ENCODE peak calls at places on chromosome 10, in six cellular contexts. E is endodermal cell, D is transverse colon, C is ovary, G is Panc1, Q is tibial nerve. U is an unnamed sample. For H3K4me1, the result is how much of the 10 kb centered on the place peaks cover.

GRCh38 chr10:6348091-6348862 is 145.5 kb downstream of the PFKFB3 start:
- DNase-seq in E (peak), D (peak), C (no peak), G (no peak), Q (no peak), U (peak)

GRCh38 chr10:11212686-11213085 is 195.0 kb downstream of the CELF2 start:
- DNase-seq in E (no peak), D (no peak), C (no peak), G (no peak), Q (no peak), U (no peak)

GRCh38 chr10:34880817-34881216 is 65.7 kb upstream of the PARD3 start:
- DNase-seq in E (no peak), D (no peak), C (no peak), G (no peak), Q (no peak), U (no peak)

GRCh38 chr10:3776796-3777571 is 8.0 kb downstream of the KLF6 start:
- DNase-seq in E (peak), D (peak), C (no peak), G (peak), Q (no peak), U (peak)

GRCh38 chr10:809671-810350 is 120.3 kb upstream of the DIP2C start:
- DNase-seq in E (no peak), D (no peak), C (no peak), G (no peak), Q (no peak), U (no peak)

GRCh38 chr10:47344996-47345870 is 2.9 kb upstream of the RBP3 start:
- DNase-seq in E (no peak), D (no peak), C (no peak), G (no peak), Q (no peak), U (peak)

GRCh38 chr10:15209827-15210509 is 41.5 kb upstream of the NMT2 start:
- DNase-seq in E (peak), D (peak), C (peak), G (peak), Q (peak), U (peak)

GRCh38 chr10:112526906-112527305 is 79.9 kb downstream of the VTI1A start:
- DNase-seq in E (peak), D (no peak), C (no peak), G (no peak), Q (no peak), U (no peak)

GRCh38 chr10:78712147-78712546 is 356.6 kb upstream of the ZMIZ1 start:
- DNase-seq in E (peak), D (no peak), C (no peak), G (no peak), Q (no peak), U (no peak)

GRCh38 chr10:4344544-4344994 is 481.4 kb upstream of the AKR1E2 start:
- DNase-seq in E (peak), D (peak), C (no peak), G (peak), Q (peak), U (peak)

DNA sequence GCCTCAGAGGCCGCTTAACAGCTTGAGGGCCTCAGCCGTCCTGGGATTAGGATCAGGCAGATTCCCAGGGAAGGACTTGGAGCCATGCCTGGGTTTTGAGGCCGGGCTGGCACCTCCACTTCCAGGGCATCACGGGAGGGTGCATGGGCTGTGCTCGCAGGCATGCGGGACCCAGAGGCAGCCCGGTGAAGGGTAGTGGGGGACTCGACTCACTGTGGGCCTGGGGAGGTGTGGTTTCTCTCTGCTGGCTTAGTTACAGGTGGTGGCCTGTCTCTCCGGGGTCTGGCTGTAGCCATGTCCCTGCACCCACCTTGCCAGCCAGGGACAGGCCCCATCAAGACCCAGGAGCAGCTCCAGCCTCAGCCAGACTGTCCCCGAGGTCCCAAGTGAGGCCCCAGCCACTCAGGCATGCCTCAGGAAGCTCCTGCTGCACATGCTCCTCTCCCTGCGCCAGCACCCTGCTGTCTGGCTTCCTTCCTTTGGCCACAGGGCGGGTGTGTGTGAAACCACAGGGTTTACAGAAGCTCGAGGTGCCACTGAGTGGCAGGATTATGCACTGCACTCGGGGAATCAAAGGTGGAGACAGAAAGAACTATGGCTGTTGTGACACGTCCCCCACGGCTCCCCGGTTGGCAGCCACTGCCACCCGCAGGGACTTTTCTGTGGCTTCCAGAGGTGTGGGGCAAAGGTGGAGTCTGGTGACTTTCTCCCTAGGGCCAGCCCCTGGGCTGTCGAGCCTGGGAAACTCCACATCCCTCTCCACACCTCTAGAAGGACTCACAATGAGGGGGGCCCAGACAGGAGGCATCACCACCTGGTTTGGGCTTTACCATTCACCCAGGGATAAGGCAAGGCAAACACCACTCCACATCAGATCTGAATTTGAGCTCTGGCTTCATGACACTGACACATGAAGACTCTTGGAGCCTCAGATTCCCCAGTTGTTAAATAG is 19.7 kb downstream of the GOLGA7B start:
- DNase-seq in E (peak), D (peak), C (no peak), G (peak), Q (peak), U (peak)
- H3K27ac ChIP-seq in E (no peak), D (no peak), C (no peak), G (peak), Q (no peak), U (no peak)

GRCh38 chr10:122115874-122116273 is 126.9 kb downstream of the TACC2 start:
- DNase-seq in E (no peak), D (no peak), C (no peak), G (no peak), Q (no peak), U (no peak)

GRCh38 chr10:122113161-122113944 is 124.4 kb downstream of the TACC2 start:
- DNase-seq in E (peak), D (peak), C (peak), G (no peak), Q (peak), U (peak)

GRCh38 chr10:122112625-122113160 is 123.7 kb downstream of the TACC2 start:
- DNase-seq in E (peak), D (peak), C (peak), G (peak), Q (peak), U (peak)

GRCh38 chr10:122114156-122114747 is 125.3 kb downstream of the TACC2 start:
- DNase-seq in E (no peak), D (peak), C (no peak), G (no peak), Q (no peak), U (no peak)

DNA sequence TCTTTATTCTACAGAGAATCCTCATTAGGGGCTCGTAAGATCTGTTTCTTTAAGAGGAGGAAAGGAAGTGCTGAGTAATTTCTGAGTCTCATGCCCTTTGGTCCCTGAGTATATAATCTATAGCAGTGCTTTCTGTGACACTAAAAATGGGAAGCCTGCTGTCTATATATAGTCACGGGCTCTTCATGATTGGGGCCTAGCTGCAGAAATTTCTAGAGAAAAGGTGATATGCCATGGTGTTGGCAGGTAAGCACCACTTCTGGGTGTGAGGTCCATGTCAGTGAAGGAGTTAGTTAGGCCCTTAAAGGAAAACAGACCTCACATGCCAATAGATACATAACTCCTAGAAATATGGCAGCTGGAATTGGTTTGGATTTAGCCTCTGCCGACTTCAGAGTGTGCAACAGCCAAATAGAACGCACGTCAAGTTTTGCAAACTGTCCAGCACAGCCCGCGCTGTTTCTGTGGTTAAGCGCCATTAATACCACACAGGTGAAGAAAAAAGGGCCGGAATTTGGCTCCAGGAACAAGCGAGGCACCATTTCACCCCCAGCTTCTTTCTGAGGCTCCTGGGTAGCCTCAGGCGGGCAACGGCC is 123.2 kb downstream of the TACC2 start:
- DNase-seq in E (no peak), D (peak), C (no peak), G (no peak), Q (no peak), U (no peak)
- H3K4me3 ChIP-seq in E (peak), D (peak), C (peak), G (peak), Q (peak), U (peak)

DNA sequence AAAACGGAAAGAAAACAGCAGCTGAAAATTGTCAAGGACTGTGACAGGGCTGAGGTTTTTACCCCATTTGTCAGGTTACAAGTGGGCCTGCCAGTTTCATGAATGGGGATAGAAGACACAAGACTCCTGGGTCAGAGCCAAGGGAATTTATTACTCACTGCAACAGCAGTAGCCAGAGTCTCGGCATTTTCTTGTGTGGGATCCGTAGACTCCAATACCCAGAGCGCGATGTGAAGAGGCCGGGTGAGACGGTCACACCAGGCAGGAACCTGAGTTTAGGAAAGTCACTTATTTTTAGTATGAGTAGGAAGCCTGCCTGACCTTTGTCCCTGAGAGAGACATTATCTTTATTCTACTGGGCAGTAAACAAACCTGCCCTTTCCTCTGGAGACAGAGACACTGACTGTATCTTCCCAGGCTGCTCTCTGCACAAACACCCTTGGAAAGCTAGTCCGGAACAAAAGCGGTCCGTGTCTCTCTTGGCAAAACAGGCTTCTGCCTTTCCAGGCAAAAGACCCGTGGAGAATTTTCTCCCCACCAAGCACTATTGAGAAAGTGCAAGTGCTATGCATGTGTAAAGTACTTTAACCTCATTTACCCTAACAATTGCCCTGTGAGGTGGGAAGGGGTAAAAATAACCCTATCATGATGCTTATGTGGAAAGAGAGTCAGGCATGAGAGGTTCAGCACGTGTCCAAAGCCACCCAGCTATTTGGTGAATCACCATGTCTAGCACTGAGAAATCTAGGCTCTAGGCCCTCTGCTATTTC is 58.4 kb downstream of the JCAD start:
- DNase-seq in E (no peak), D (peak), C (peak), G (peak), Q (no peak), U (peak)
- H3K4me1 ChIP-seq in E (under half), D (under half), C (under half), G (under half), Q (under half), U (half or more)

GRCh38 chr10:124012066-124012465 is 81.3 kb downstream of the CHST15 start:
- DNase-seq in E (no peak), D (no peak), C (no peak), G (no peak), Q (no peak), U (no peak)

GRCh38 chr10:124013916-124014315 is 79.5 kb downstream of the CHST15 start:
- DNase-seq in E (no peak), D (no peak), C (no peak), G (no peak), Q (no peak), U (peak)

GRCh38 chr10:124012991-124013390 is 80.4 kb downstream of the CHST15 start:
- DNase-seq in E (no peak), D (no peak), C (no peak), G (no peak), Q (no peak), U (no peak)

GRCh38 chr10:124011464-124011863 is 81.9 kb downstream of the CHST15 start:
- DNase-seq in E (no peak), D (no peak), C (peak), G (no peak), Q (no peak), U (peak)

GRCh38 chr10:124012583-124012982 is 80.8 kb downstream of the CHST15 start:
- DNase-seq in E (no peak), D (no peak), C (no peak), G (no peak), Q (no peak), U (no peak)
- H3K27ac ChIP-seq in E (no peak), D (no peak), C (no peak), G (no peak), Q (no peak), U (no peak)

DNA sequence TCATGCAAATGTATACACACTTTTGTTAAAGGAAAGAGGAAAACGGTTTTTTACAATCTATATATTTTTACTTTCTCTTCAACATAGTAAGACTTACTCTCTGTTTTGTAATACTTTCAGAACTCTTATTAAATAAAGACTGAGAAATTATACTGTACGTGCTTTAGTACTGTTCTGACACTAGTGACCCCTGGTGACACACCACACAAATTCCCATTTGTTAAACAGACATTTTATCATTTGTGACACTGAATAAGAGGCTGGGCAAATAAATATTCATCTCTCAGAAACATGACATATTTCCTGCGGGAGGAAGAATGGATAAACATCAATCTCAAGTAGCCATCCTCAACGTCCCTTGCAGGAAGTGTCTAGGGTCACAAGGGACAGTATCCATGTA is 68.9 kb upstream of the ZNF33B start:
- DNase-seq in E (no peak), D (no peak), C (no peak), G (no peak), Q (no peak), U (no peak)
- H3K4me3 ChIP-seq in E (no peak), D (no peak), C (no peak), G (no peak), Q (no peak), U (no peak)

GRCh38 chr10:133026171-133026570 is 61.6 kb upstream of the ADGRA1 start:
- DNase-seq in E (no peak), D (no peak), C (no peak), G (no peak), Q (no peak), U (no peak)

GRCh38 chr10:133027480-133027879 is 60.2 kb upstream of the ADGRA1 start:
- DNase-seq in E (no peak), D (no peak), C (no peak), G (no peak), Q (no peak), U (no peak)

GRCh38 chr10:133025558-133026090 is 62.1 kb upstream of the ADGRA1 start:
- DNase-seq in E (no peak), D (no peak), C (no peak), G (no peak), Q (no peak), U (no peak)

GRCh38 chr10:133028158-133028557 is 59.6 kb upstream of the ADGRA1 start:
- DNase-seq in E (no peak), D (no peak), C (no peak), G (no peak), Q (no peak), U (no peak)

GRCh38 chr10:133026726-133027395 is 60.9 kb upstream of the ADGRA1 start:
- DNase-seq in E (no peak), D (no peak), C (no peak), G (no peak), Q (no peak), U (no peak)
- H3K4me1 ChIP-seq in E (under half), D (under half), C (under half), G (under half), Q (under half), U (under half)

GRCh38 chr10:119859422-119860258 is 13.0 kb downstream of the MCMBP start:
- DNase-seq in E (no peak), D (no peak), C (no peak), G (no peak), Q (no peak), U (no peak)
- H3K27ac ChIP-seq in E (no peak), D (no peak), C (no peak), G (no peak), Q (no peak), U (no peak)

GRCh38 chr10:28664369-28664740 is 13.0 kb upstream of the BAMBI start:
- DNase-seq in E (no peak), D (no peak), C (no peak), G (no peak), Q (no peak), U (no peak)

GRCh38 chr10:28674782-28675181 is 2.5 kb upstream of the BAMBI start:
- DNase-seq in E (peak), D (no peak), C (no peak), G (no peak), Q (no peak), U (no peak)

GRCh38 chr10:28668363-28669226 is 8.7 kb upstream of the BAMBI start:
- DNase-seq in E (peak), D (peak), C (peak), G (no peak), Q (peak), U (peak)

GRCh38 chr10:28666751-28667467 is 10.4 kb upstream of the BAMBI start:
- DNase-seq in E (no peak), D (no peak), C (no peak), G (no peak), Q (no peak), U (no peak)

DNA sequence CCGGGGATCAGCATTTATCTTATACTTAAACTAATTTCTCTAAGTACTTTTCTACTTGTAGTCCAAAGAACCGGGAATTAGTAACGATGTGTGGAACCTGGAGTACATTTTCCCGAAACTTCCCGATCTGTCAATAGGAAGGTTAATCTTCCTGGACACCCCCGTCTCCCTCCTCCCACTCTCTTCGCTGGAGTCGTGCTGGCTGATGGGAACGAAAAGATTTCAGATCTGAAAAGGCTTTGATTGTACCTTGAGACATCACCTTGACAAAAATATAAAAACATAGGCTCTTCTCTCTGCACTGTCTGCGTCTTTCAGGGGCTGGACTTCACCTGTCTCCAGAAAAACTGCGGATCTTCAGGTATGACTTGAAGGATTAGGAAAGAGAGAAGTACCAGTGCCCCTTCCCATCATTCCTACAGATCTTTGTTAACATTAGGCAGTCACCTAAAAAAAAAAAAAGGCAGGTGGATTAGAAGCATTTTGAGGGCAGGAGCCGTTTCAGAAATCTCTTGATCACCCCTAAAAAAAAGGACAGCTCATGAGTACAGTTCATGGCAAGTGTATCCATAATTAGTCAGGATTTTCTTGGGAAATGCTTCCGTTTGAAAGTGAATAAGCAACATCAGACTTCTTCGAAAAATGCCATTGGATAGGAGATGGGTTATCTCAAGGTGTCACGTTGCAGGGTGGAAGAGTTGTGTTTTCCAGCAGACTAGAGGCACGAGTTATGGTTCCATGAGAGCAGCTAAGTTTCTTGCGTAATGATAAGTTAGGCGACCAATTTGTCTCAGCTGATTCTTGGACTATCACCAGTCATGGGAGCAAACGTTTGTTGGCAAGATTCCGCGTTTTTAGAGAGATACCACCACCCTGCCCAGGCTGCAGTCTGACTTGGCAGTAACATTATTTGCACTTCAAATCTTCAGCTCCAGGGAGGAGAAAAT is 7.8 kb upstream of the BAMBI start:
- DNase-seq in E (no peak), D (no peak), C (no peak), G (no peak), Q (no peak), U (no peak)
- H3K4me3 ChIP-seq in E (peak), D (peak), C (peak), G (peak), Q (peak), U (peak)

DNA sequence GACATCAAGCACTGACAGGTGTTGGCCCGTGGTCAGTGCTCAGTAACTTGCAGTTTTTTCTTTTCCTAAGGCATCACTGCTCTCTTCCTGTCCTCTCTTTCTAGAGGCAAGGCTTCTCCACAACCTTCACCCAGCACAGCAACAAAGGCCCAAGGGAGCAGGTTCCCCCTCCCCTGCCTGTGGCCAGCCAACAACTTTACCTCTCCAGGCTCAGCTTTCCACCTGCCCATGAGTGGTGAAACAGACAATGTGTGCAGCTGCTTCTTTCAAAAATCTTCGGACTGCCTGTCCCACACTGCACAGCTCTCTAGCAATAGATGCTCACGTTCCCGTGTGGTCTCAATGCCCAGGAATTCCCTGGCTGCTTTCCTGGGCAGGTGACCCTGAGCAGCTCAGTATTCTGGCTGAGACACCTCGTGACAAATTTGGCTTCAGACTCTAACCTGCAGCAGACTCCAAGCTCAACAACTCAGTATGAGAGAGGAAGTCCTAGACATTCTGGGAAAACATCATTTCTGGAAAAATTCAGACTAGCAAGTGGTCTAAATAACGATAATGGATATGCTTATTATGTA is 28.9 kb upstream of the TMEM72 start:
- DNase-seq in E (peak), D (no peak), C (no peak), G (no peak), Q (no peak), U (no peak)
- H3K4me1 ChIP-seq in E (under half), D (under half), C (under half), G (under half), Q (under half), U (under half)